ENCODE peak calls at places on chromosomes 11 and 22, in seven cellular contexts. T is AG09309, X is activated B cell treated with CpG ODN at 0.5 μM for 24 hours, C is coronary artery, U is GM12878, Q is nephron progenitor cell, R is H9. K is an unnamed sample.

GRCh38 chr22:45781941-45782340 is 110.3 kb downstream of the ATXN10 start:
- DNase-seq in X (no peak), C (no peak), U (no peak), Q (no peak), T (no peak), R (no peak), K (no peak)

GRCh38 chr11:95850137-95850536 is 59.8 kb downstream of the CEP57 start:
- DNase-seq in C (no peak), R (no peak), T (no peak), Q (no peak), U (no peak), X (no peak), K (no peak)

GRCh38 chr11:70628881-70629844 is 230.8 kb downstream of the CTTN start:
- DNase-seq in T (no peak), U (no peak), X (no peak), R (no peak), Q (no peak), C (no peak), K (no peak)

GRCh38 chr11:119764108-119764874 is 35.3 kb upstream of the NECTIN1 start:
- DNase-seq in C (no peak), U (no peak), T (peak; percentile 48), X (no peak), R (no peak), Q (no peak), K (no peak)

GRCh38 chr22:37138879-37139561 is 10.7 kb downstream of the IL2RB start:
- DNase-seq in T (no peak), C (no peak), R (no peak), X (no peak), Q (no peak), U (no peak), K (no peak)

GRCh38 chr11:80330302-80330701 is 889.5 kb upstream of the TENM4 start:
- DNase-seq in Q (no peak), C (no peak), U (no peak), T (no peak), X (no peak), R (no peak), K (no peak)

GRCh38 chr11:119741369-119742262 is 12.6 kb upstream of the NECTIN1 start:
- DNase-seq in U (no peak), C (no peak), Q (peak; percentile 82), T (no peak), R (peak; percentile 74), X (peak; percentile 67), K (no peak)

GRCh38 chr11:131841925-131842635 is 471.7 kb downstream of the NTM start:
- DNase-seq in R (no peak), C (no peak), T (no peak), X (no peak), U (no peak), Q (no peak), K (no peak)

GRCh38 chr22:41229730-41230398 is 10.9 kb downstream of the CHADL start:
- DNase-seq in Q (no peak), C (no peak), T (no peak), U (no peak), X (no peak), R (no peak), K (no peak)

GRCh38 chr11:11731311-11732083 is 109.7 kb upstream of the GALNT18 start:
- DNase-seq in T (peak; percentile 32), R (no peak), X (no peak), U (no peak), C (no peak), Q (no peak), K (no peak)

GRCh38 chr11:60841797-60842687 is at the start of gene CCDC86:
- DNase-seq in X (peak; percentile 100), R (peak; percentile 96), Q (peak; percentile 99), T (peak; percentile 80), U (peak; percentile 78), C (peak; percentile 98), K (peak; percentile 96)

GRCh38 chr11:125494601-125494986 is 1.5 kb downstream of the FEZ1 start:
- DNase-seq in C (no peak), X (no peak), U (no peak), T (no peak), R (no peak), Q (no peak), K (no peak)

GRCh38 chr22:37545703-37546435 is 14.4 kb upstream of the CDC42EP1 start:
- DNase-seq in Q (peak; percentile 90), C (peak; percentile 95), U (no peak), X (no peak), T (peak; percentile 81), R (peak; percentile 94), K (no peak)

GRCh38 chr11:66559862-66560676 is 8.3 kb downstream of the CTSF start:
- DNase-seq in C (peak; percentile 70), Q (no peak), X (no peak), U (no peak), R (no peak), T (no peak), K (no peak)

GRCh38 chr22:25697978-25698377 is 44.0 kb upstream of the MYO18B start:
- DNase-seq in X (no peak), Q (no peak), U (no peak), T (no peak), C (no peak), R (no peak), K (no peak)

GRCh38 chr11:93089474-93090102 is 108.2 kb downstream of the SLC36A4 start:
- DNase-seq in X (no peak), R (peak; percentile 68), Q (no peak), C (no peak), T (peak; percentile 24), U (no peak), K (no peak)

GRCh38 chr22:40855104-40855959 is 1.1 kb downstream of the ST13 start:
- DNase-seq in C (no peak), U (no peak), T (no peak), R (no peak), X (no peak), Q (no peak), K (no peak)

GRCh38 chr11:2766166-2766565 is 66.4 kb upstream of the KCNQ1OT1 start:
- DNase-seq in X (no peak), T (no peak), U (no peak), C (peak; percentile 41), Q (no peak), R (no peak), K (no peak)

GRCh38 chr11:122149232-122149631 is 33.2 kb upstream of the BLID start:
- DNase-seq in X (no peak), T (no peak), C (no peak), U (no peak), Q (no peak), R (no peak), K (no peak)

GRCh38 chr11:71977090-71977489 is 21.6 kb upstream of the IL18BP start:
- DNase-seq in U (no peak), T (no peak), Q (no peak), R (no peak), C (no peak), X (no peak), K (no peak)

GRCh38 chr22:49076300-49077035 is 751.2 kb downstream of the BRD1 start:
- DNase-seq in Q (no peak), C (no peak), R (no peak), X (no peak), T (no peak), U (no peak), K (no peak)

GRCh38 chr11:6576471-6577373 is 26.7 kb downstream of the RRP8 start:
- DNase-seq in Q (no peak), U (no peak), R (no peak), T (peak; percentile 65), C (no peak), X (no peak), K (no peak)

GRCh38 chr22:17962168-17962567 is 62.2 kb downstream of the MICAL3 start:
- DNase-seq in X (no peak), C (no peak), Q (no peak), T (no peak), U (no peak), R (no peak), K (no peak)

GRCh38 chr11:58734681-58735490 is 3.1 kb upstream of the GLYAT start:
- DNase-seq in X (no peak), U (no peak), C (no peak), R (no peak), Q (no peak), T (no peak), K (no peak)

DNA sequence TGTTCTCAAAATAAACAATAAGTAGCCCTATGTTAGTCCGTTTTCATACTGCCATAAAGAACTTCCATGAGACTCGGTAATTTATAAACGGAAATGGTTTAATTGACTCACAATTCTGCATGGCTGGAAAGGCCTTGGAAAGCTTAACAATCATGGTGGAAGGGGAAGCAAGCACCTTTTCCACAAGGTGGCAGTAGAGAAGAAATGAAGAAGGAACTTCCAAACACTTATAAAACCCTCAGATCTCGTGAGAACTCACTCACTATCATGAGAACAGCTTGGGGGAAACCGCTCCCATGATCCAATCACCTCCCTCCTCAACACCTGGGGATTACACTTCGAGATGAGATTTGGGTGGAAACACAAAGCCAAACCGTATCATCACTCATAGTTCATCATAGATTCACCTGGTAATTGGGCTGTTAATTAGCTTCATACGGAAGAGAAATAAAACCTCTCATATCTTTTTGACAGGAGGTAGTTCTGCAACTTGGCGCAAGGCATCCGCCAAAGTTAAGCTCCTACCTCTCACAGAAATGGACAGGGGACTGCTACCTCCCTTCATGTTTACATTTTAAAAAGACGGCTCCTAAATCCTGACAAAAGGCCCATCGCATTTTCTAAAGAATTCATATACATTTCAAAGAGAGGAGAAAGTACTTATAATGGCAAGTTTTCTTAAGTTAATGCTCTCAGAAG is 49.0 kb downstream of the MUC15 start:
- DNase-seq in R (peak; percentile 80), Q (no peak), C (no peak), U (no peak), X (no peak), T (no peak), K (no peak)
- TF ChIP-seq CTCF in R (peak; percentile 77), Q (no peak), C (no peak), U (peak; percentile 30), X (no peak), T (peak; percentile 39), K (no peak)

DNA sequence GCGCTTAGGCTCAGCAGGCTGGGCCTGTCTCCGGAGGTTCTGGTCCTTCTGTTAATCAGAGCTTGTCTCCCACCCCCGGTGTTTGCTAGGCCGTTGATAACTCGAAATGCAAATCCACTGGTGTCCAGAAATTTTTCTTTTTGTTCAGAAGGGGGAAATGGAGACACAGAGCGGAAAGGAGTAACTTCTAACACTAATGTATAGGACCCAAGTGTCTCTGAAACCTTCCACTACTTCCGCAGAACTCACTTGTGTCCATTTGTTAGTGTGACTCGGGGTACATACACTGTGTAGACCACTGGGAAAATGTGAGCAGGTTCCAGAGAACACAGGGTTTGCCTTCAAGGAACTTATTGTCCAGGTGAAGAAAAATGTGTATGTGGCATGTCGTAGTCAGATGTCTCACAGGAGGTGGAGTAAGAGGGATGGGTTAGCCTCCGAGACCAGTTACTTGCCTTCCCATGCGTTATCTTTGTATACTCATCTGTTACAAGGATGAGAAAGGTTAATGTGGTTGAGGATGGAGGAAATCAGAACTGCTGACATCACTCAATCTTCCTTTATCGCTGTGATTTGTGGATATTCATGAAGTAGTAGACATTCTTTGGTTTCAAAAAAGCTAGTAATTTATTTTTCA is 823 bp downstream of the ARCN1 start:
- DNase-seq in Q (no peak), X (no peak), U (peak; percentile 15), R (no peak), T (no peak), C (no peak), K (no peak)
- TF ChIP-seq CTCF in Q (no peak), X (no peak), U (no peak), R (no peak), T (no peak), C (no peak), K (no peak)

GRCh38 chr11:76677010-76677771 is 6.6 kb upstream of the LRRC32 start:
- DNase-seq in C (no peak), T (no peak), R (no peak), Q (no peak), U (no peak), X (no peak), K (no peak)
- TF ChIP-seq CTCF in C (no peak), T (no peak), R (no peak), Q (no peak), U (no peak), X (no peak), K (no peak)

GRCh38 chr11:9758676-9759518 is 95.0 kb downstream of the SWAP70 start:
- DNase-seq in Q (peak; percentile 64), U (no peak), R (peak; percentile 64), C (no peak), T (no peak), X (peak; percentile 65), K (peak; percentile 58)
- TF ChIP-seq CTCF in Q (no peak), U (no peak), R (no peak), C (no peak), T (peak; percentile 47), X (no peak), K (no peak)